ENCODE peak calls at places on chromosomes 7 and 10, in six cellular contexts. One of them, this sample, is unnamed.

GRCh38 chr7:28674359-28674782 is 262.1 kb downstream of the CREB5 start:
- DNase-seq in activated CD8-positive, alpha-beta memory T cell treated with anti-CD3 and anti-CD28 coated beads for 1 hour: no peak
- DNase-seq in NCI-H1105: no peak
- DNase-seq in NCI-H1417: no peak
- DNase-seq in DMS153: peak
- DNase-seq in activated naive CD4-positive, alpha-beta T cell: no peak
- DNase-seq in this sample: no peak

GRCh38 chr10:91251430-91252056 is 31.1 kb downstream of the PCGF5 start:
- DNase-seq in activated CD8-positive, alpha-beta memory T cell treated with anti-CD3 and anti-CD28 coated beads for 1 hour: peak
- DNase-seq in DMS153: peak
- DNase-seq in NCI-H1105: peak
- DNase-seq in NCI-H1417: peak
- DNase-seq in activated naive CD4-positive, alpha-beta T cell: no peak
- DNase-seq in this sample: no peak

GRCh38 chr7:8831386-8831785 is 398.0 kb downstream of the NXPH1 start:
- DNase-seq in activated naive CD4-positive, alpha-beta T cell: no peak
- DNase-seq in DMS153: no peak
- DNase-seq in activated CD8-positive, alpha-beta memory T cell treated with anti-CD3 and anti-CD28 coated beads for 1 hour: no peak
- DNase-seq in NCI-H1417: no peak
- DNase-seq in NCI-H1105: no peak
- DNase-seq in this sample: no peak

GRCh38 chr7:90570373-90570959 is 25.7 kb upstream of the CDK14 start:
- DNase-seq in DMS153: no peak
- DNase-seq in NCI-H1417: no peak
- DNase-seq in activated CD8-positive, alpha-beta memory T cell treated with anti-CD3 and anti-CD28 coated beads for 1 hour: no peak
- DNase-seq in activated naive CD4-positive, alpha-beta T cell: no peak
- DNase-seq in NCI-H1105: no peak
- DNase-seq in this sample: no peak

GRCh38 chr7:151671514-151671913 is 151.8 kb upstream of the RHEB start:
- DNase-seq in NCI-H1417: no peak
- DNase-seq in activated naive CD4-positive, alpha-beta T cell: no peak
- DNase-seq in activated CD8-positive, alpha-beta memory T cell treated with anti-CD3 and anti-CD28 coated beads for 1 hour: no peak
- DNase-seq in DMS153: no peak
- DNase-seq in NCI-H1105: no peak
- DNase-seq in this sample: peak

GRCh38 chr7:7103343-7104313 is 78.7 kb upstream of the C1GALT1 start:
- DNase-seq in DMS153: peak
- DNase-seq in NCI-H1105: peak
- DNase-seq in NCI-H1417: peak
- DNase-seq in activated naive CD4-positive, alpha-beta T cell: no peak
- DNase-seq in activated CD8-positive, alpha-beta memory T cell treated with anti-CD3 and anti-CD28 coated beads for 1 hour: no peak
- DNase-seq in this sample: no peak

GRCh38 chr10:73875139-73875475 is 752 bp upstream of the CAMK2G start:
- DNase-seq in activated naive CD4-positive, alpha-beta T cell: no peak
- DNase-seq in activated CD8-positive, alpha-beta memory T cell treated with anti-CD3 and anti-CD28 coated beads for 1 hour: no peak
- DNase-seq in NCI-H1105: no peak
- DNase-seq in NCI-H1417: no peak
- DNase-seq in DMS153: no peak
- DNase-seq in this sample: no peak

GRCh38 chr10:89426230-89426868 is 12.0 kb downstream of the IFIT5 start:
- DNase-seq in DMS153: peak
- DNase-seq in NCI-H1417: peak
- DNase-seq in NCI-H1105: no peak
- DNase-seq in activated naive CD4-positive, alpha-beta T cell: no peak
- DNase-seq in activated CD8-positive, alpha-beta memory T cell treated with anti-CD3 and anti-CD28 coated beads for 1 hour: no peak
- DNase-seq in this sample: no peak

GRCh38 chr7:156515911-156516790 is 124.4 kb upstream of the RNF32 start:
- DNase-seq in NCI-H1417: no peak
- DNase-seq in DMS153: peak
- DNase-seq in activated CD8-positive, alpha-beta memory T cell treated with anti-CD3 and anti-CD28 coated beads for 1 hour: no peak
- DNase-seq in activated naive CD4-positive, alpha-beta T cell: no peak
- DNase-seq in NCI-H1105: no peak
- DNase-seq in this sample: peak

GRCh38 chr7:132309102-132309805 is 267.0 kb downstream of the PLXNA4 start:
- DNase-seq in NCI-H1417: no peak
- DNase-seq in activated naive CD4-positive, alpha-beta T cell: no peak
- DNase-seq in NCI-H1105: no peak
- DNase-seq in DMS153: no peak
- DNase-seq in activated CD8-positive, alpha-beta memory T cell treated with anti-CD3 and anti-CD28 coated beads for 1 hour: no peak
- DNase-seq in this sample: no peak

GRCh38 chr7:96621932-96622331 is 87.7 kb downstream of the SEM1 start:
- DNase-seq in activated naive CD4-positive, alpha-beta T cell: no peak
- DNase-seq in activated CD8-positive, alpha-beta memory T cell treated with anti-CD3 and anti-CD28 coated beads for 1 hour: no peak
- DNase-seq in DMS153: no peak
- DNase-seq in NCI-H1417: no peak
- DNase-seq in NCI-H1105: no peak
- DNase-seq in this sample: no peak

GRCh38 chr7:33986456-33986855 is 81.1 kb downstream of the BMPER start:
- DNase-seq in NCI-H1417: no peak
- DNase-seq in NCI-H1105: no peak
- DNase-seq in DMS153: no peak
- DNase-seq in activated CD8-positive, alpha-beta memory T cell treated with anti-CD3 and anti-CD28 coated beads for 1 hour: no peak
- DNase-seq in activated naive CD4-positive, alpha-beta T cell: no peak
- DNase-seq in this sample: no peak

GRCh38 chr7:909358-910329 is 33.3 kb downstream of the GET4 start:
- DNase-seq in activated naive CD4-positive, alpha-beta T cell: no peak
- DNase-seq in activated CD8-positive, alpha-beta memory T cell treated with anti-CD3 and anti-CD28 coated beads for 1 hour: no peak
- DNase-seq in NCI-H1105: no peak
- DNase-seq in DMS153: no peak
- DNase-seq in NCI-H1417: no peak
- DNase-seq in this sample: peak

GRCh38 chr10:103105462-103105861 is 87.6 kb downstream of the NT5C2 start:
- DNase-seq in NCI-H1105: no peak
- DNase-seq in NCI-H1417: no peak
- DNase-seq in activated CD8-positive, alpha-beta memory T cell treated with anti-CD3 and anti-CD28 coated beads for 1 hour: no peak
- DNase-seq in DMS153: no peak
- DNase-seq in activated naive CD4-positive, alpha-beta T cell: no peak
- DNase-seq in this sample: no peak

GRCh38 chr7:152866791-152867481 is 107.4 kb downstream of the ACTR3B start:
- DNase-seq in activated naive CD4-positive, alpha-beta T cell: no peak
- DNase-seq in NCI-H1417: no peak
- DNase-seq in NCI-H1105: no peak
- DNase-seq in DMS153: no peak
- DNase-seq in activated CD8-positive, alpha-beta memory T cell treated with anti-CD3 and anti-CD28 coated beads for 1 hour: no peak
- DNase-seq in this sample: no peak

GRCh38 chr10:75612904-75613684 is 181.7 kb downstream of the LRMDA start:
- DNase-seq in activated CD8-positive, alpha-beta memory T cell treated with anti-CD3 and anti-CD28 coated beads for 1 hour: no peak
- DNase-seq in DMS153: no peak
- DNase-seq in NCI-H1105: no peak
- DNase-seq in activated naive CD4-positive, alpha-beta T cell: no peak
- DNase-seq in NCI-H1417: no peak
- DNase-seq in this sample: no peak

GRCh38 chr7:52723606-52724005 is 311.8 kb upstream of the POM121L12 start:
- DNase-seq in DMS153: no peak
- DNase-seq in NCI-H1417: no peak
- DNase-seq in activated naive CD4-positive, alpha-beta T cell: no peak
- DNase-seq in NCI-H1105: no peak
- DNase-seq in activated CD8-positive, alpha-beta memory T cell treated with anti-CD3 and anti-CD28 coated beads for 1 hour: no peak
- DNase-seq in this sample: no peak

GRCh38 chr7:92778972-92779371 is 57.4 kb downstream of the CDK6 start:
- DNase-seq in activated CD8-positive, alpha-beta memory T cell treated with anti-CD3 and anti-CD28 coated beads for 1 hour: no peak
- DNase-seq in activated naive CD4-positive, alpha-beta T cell: no peak
- DNase-seq in NCI-H1105: no peak
- DNase-seq in NCI-H1417: no peak
- DNase-seq in DMS153: no peak
- DNase-seq in this sample: peak

GRCh38 chr10:123057968-123058367 is 49.2 kb downstream of the ACADSB start:
- DNase-seq in NCI-H1417: no peak
- DNase-seq in activated CD8-positive, alpha-beta memory T cell treated with anti-CD3 and anti-CD28 coated beads for 1 hour: no peak
- DNase-seq in DMS153: no peak
- DNase-seq in activated naive CD4-positive, alpha-beta T cell: no peak
- DNase-seq in NCI-H1105: no peak
- DNase-seq in this sample: no peak

GRCh38 chr7:157117796-157118195 is 20.9 kb upstream of the UBE3C start:
- DNase-seq in activated CD8-positive, alpha-beta memory T cell treated with anti-CD3 and anti-CD28 coated beads for 1 hour: no peak
- DNase-seq in NCI-H1105: no peak
- DNase-seq in NCI-H1417: no peak
- DNase-seq in activated naive CD4-positive, alpha-beta T cell: no peak
- DNase-seq in DMS153: no peak
- DNase-seq in this sample: no peak

GRCh38 chr7:68925241-68925640 is 673.0 kb upstream of the AUTS2 start:
- DNase-seq in activated CD8-positive, alpha-beta memory T cell treated with anti-CD3 and anti-CD28 coated beads for 1 hour: no peak
- DNase-seq in DMS153: peak
- DNase-seq in NCI-H1417: peak
- DNase-seq in activated naive CD4-positive, alpha-beta T cell: no peak
- DNase-seq in NCI-H1105: peak
- DNase-seq in this sample: no peak

GRCh38 chr7:155418941-155419755 is 38.8 kb upstream of the EN2 start:
- DNase-seq in DMS153: no peak
- DNase-seq in NCI-H1417: no peak
- DNase-seq in NCI-H1105: no peak
- DNase-seq in activated CD8-positive, alpha-beta memory T cell treated with anti-CD3 and anti-CD28 coated beads for 1 hour: no peak
- DNase-seq in activated naive CD4-positive, alpha-beta T cell: no peak
- DNase-seq in this sample: no peak

GRCh38 chr10:120517196-120517595 is 60.2 kb downstream of the PLPP4 start:
- DNase-seq in NCI-H1417: no peak
- DNase-seq in activated CD8-positive, alpha-beta memory T cell treated with anti-CD3 and anti-CD28 coated beads for 1 hour: no peak
- DNase-seq in NCI-H1105: no peak
- DNase-seq in activated naive CD4-positive, alpha-beta T cell: no peak
- DNase-seq in DMS153: no peak
- DNase-seq in this sample: no peak

GRCh38 chr7:132709971-132710567 is 133.8 kb upstream of the PLXNA4 start:
- DNase-seq in DMS153: no peak
- DNase-seq in activated naive CD4-positive, alpha-beta T cell: no peak
- DNase-seq in NCI-H1417: no peak
- DNase-seq in NCI-H1105: no peak
- DNase-seq in activated CD8-positive, alpha-beta memory T cell treated with anti-CD3 and anti-CD28 coated beads for 1 hour: no peak
- DNase-seq in this sample: no peak

GRCh38 chr7:81845628-81846259 is 75.9 kb upstream of the HGF start:
- DNase-seq in activated naive CD4-positive, alpha-beta T cell: no peak
- DNase-seq in activated CD8-positive, alpha-beta memory T cell treated with anti-CD3 and anti-CD28 coated beads for 1 hour: no peak
- DNase-seq in NCI-H1105: peak
- DNase-seq in NCI-H1417: peak
- DNase-seq in DMS153: no peak
- DNase-seq in this sample: no peak

GRCh38 chr7:157347217-157347904 is 10.6 kb downstream of the DNAJB6 start:
- DNase-seq in DMS153: no peak
- DNase-seq in activated naive CD4-positive, alpha-beta T cell: no peak
- DNase-seq in NCI-H1417: no peak
- DNase-seq in activated CD8-positive, alpha-beta memory T cell treated with anti-CD3 and anti-CD28 coated beads for 1 hour: no peak
- DNase-seq in NCI-H1105: no peak
- DNase-seq in this sample: no peak

GRCh38 chr10:62284221-62284620 is 15.6 kb upstream of the RTKN2 start:
- DNase-seq in activated naive CD4-positive, alpha-beta T cell: no peak
- DNase-seq in NCI-H1105: no peak
- DNase-seq in DMS153: no peak
- DNase-seq in activated CD8-positive, alpha-beta memory T cell treated with anti-CD3 and anti-CD28 coated beads for 1 hour: no peak
- DNase-seq in NCI-H1417: no peak
- DNase-seq in this sample: no peak

GRCh38 chr10:57955076-57955475 is 312.6 kb downstream of the IPMK start:
- DNase-seq in NCI-H1417: no peak
- DNase-seq in activated naive CD4-positive, alpha-beta T cell: no peak
- DNase-seq in activated CD8-positive, alpha-beta memory T cell treated with anti-CD3 and anti-CD28 coated beads for 1 hour: no peak
- DNase-seq in NCI-H1105: no peak
- DNase-seq in DMS153: no peak
- DNase-seq in this sample: no peak

GRCh38 chr10:60446855-60447254 is 57.2 kb upstream of the ANK3 start:
- DNase-seq in activated naive CD4-positive, alpha-beta T cell: no peak
- DNase-seq in DMS153: peak
- DNase-seq in NCI-H1417: no peak
- DNase-seq in activated CD8-positive, alpha-beta memory T cell treated with anti-CD3 and anti-CD28 coated beads for 1 hour: no peak
- DNase-seq in NCI-H1105: no peak
- DNase-seq in this sample: no peak

GRCh38 chr7:142181211-142181610 is 69.7 kb downstream of the MGAM2 start:
- DNase-seq in NCI-H1417: peak
- DNase-seq in DMS153: no peak
- DNase-seq in activated CD8-positive, alpha-beta memory T cell treated with anti-CD3 and anti-CD28 coated beads for 1 hour: no peak
- DNase-seq in NCI-H1105: no peak
- DNase-seq in activated naive CD4-positive, alpha-beta T cell: no peak
- DNase-seq in this sample: no peak

GRCh38 chr7:41544241-41544640 is 158.6 kb downstream of the INHBA start:
- DNase-seq in DMS153: no peak
- DNase-seq in NCI-H1417: no peak
- DNase-seq in NCI-H1105: no peak
- DNase-seq in activated CD8-positive, alpha-beta memory T cell treated with anti-CD3 and anti-CD28 coated beads for 1 hour: no peak
- DNase-seq in activated naive CD4-positive, alpha-beta T cell: no peak
- DNase-seq in this sample: no peak

GRCh38 chr7:80622531-80622930 is 15.9 kb upstream of the CD36 start:
- DNase-seq in activated naive CD4-positive, alpha-beta T cell: no peak
- DNase-seq in NCI-H1417: no peak
- DNase-seq in DMS153: no peak
- DNase-seq in NCI-H1105: no peak
- DNase-seq in activated CD8-positive, alpha-beta memory T cell treated with anti-CD3 and anti-CD28 coated beads for 1 hour: no peak
- DNase-seq in this sample: no peak

GRCh38 chr10:91162050-91162494 is 58.4 kb upstream of the PCGF5 start:
- DNase-seq in activated CD8-positive, alpha-beta memory T cell treated with anti-CD3 and anti-CD28 coated beads for 1 hour: peak
- DNase-seq in DMS153: no peak
- DNase-seq in NCI-H1105: no peak
- DNase-seq in NCI-H1417: no peak
- DNase-seq in activated naive CD4-positive, alpha-beta T cell: no peak
- DNase-seq in this sample: no peak

GRCh38 chr7:142587578-142588191 is 161.6 kb upstream of the PRSS1 start:
- DNase-seq in DMS153: peak
- DNase-seq in NCI-H1105: no peak
- DNase-seq in NCI-H1417: peak
- DNase-seq in activated CD8-positive, alpha-beta memory T cell treated with anti-CD3 and anti-CD28 coated beads for 1 hour: no peak
- DNase-seq in activated naive CD4-positive, alpha-beta T cell: no peak
- DNase-seq in this sample: no peak

GRCh38 chr7:121204537-121204936 is 124.3 kb upstream of the WNT16 start:
- DNase-seq in NCI-H1417: no peak
- DNase-seq in activated CD8-positive, alpha-beta memory T cell treated with anti-CD3 and anti-CD28 coated beads for 1 hour: no peak
- DNase-seq in NCI-H1105: peak
- DNase-seq in activated naive CD4-positive, alpha-beta T cell: no peak
- DNase-seq in DMS153: no peak
- DNase-seq in this sample: no peak

This sample was measured in left lobe of liver.